ENCODE peak calls at places on chromosomes 6 and 20, in five cellular contexts. J is dermis microvascular lymphatic vessel endothelial cell, N is fibroblast of lung, Q is Ammon's horn, G is iPS-NIHi11. R is an unnamed sample.

GRCh38 chr6:169445661-169446581 is 192.3 kb upstream of the THBS2 start:
- DNase-seq in J (no peak), N (no peak), Q (no peak), G (peak; percentile 59), R (no peak)

GRCh38 chr6:97205936-97206335 is 77.1 kb downstream of the MMS22L start:
- DNase-seq in J (no peak), N (no peak), Q (no peak), G (no peak), R (no peak)

GRCh38 chr6:85923013-85923430 is 280.3 kb upstream of the SYNCRIP start:
- DNase-seq in J (peak; percentile 12), N (peak; percentile 49), Q (peak; percentile 83), G (peak; percentile 66), R (peak; percentile 31)

GRCh38 chr20:44600758-44601562 is 18.6 kb downstream of the PKIG start:
- DNase-seq in J (no peak), N (no peak), Q (no peak), G (no peak), R (no peak)

GRCh38 chr6:142848969-142849368 is 96.0 kb downstream of the HIVEP2 start:
- DNase-seq in J (no peak), N (no peak), Q (no peak), G (no peak), R (no peak)

GRCh38 chr6:81739230-81740195 is 13.0 kb downstream of the TENT5A start:
- DNase-seq in J (no peak), N (no peak), Q (no peak), G (no peak), R (no peak)

GRCh38 chr20:24996449-24997195 is 4.1 kb upstream of the APMAP start:
- DNase-seq in J (no peak), N (no peak), Q (no peak), G (no peak), R (no peak)

GRCh38 chr6:161033667-161034066 is 42.1 kb downstream of the MAP3K4 start:
- DNase-seq in J (no peak), N (no peak), Q (no peak), G (no peak), R (no peak)

GRCh38 chr6:43009124-43009523 is 4.6 kb downstream of the MEA1 start:
- DNase-seq in J (peak; percentile 30), N (peak; percentile 28), Q (peak; percentile 40), G (peak; percentile 48), R (no peak)

GRCh38 chr6:2839195-2839981 is 2.3 kb downstream of the SERPINB1 start:
- DNase-seq in J (no peak), N (peak; percentile 61), Q (no peak), G (no peak), R (no peak)

GRCh38 chr20:46705378-46705729 is 4.1 kb upstream of the SLC2A10 start:
- DNase-seq in J (no peak), N (peak; percentile 39), Q (no peak), G (no peak), R (no peak)

GRCh38 chr20:1328680-1329330 is at the start of gene SDCBP2:
- DNase-seq in J (no peak), N (no peak), Q (no peak), G (no peak), R (no peak)

GRCh38 chr6:34580707-34581560 is 24.8 kb upstream of the SPDEF start:
- DNase-seq in J (no peak), N (peak; percentile 50), Q (peak; percentile 47), G (no peak), R (no peak)

GRCh38 chr6:42230320-42231034 is 12.8 kb upstream of the MRPS10 start:
- DNase-seq in J (peak; percentile 21), N (peak; percentile 47), Q (no peak), G (peak; percentile 29), R (no peak)

GRCh38 chr6:166342293-166343156 is at the start of gene SFT2D1:
- DNase-seq in J (peak; percentile 82), N (peak; percentile 77), Q (peak; percentile 86), G (peak; percentile 93), R (peak; percentile 31)

GRCh38 chr6:111679126-111679525 is 73.4 kb upstream of the TRAF3IP2 start:
- DNase-seq in J (no peak), N (no peak), Q (no peak), G (no peak), R (no peak)

GRCh38 chr20:40493071-40493470 is 196.0 kb downstream of the MAFB start:
- DNase-seq in J (no peak), N (peak; percentile 91), Q (no peak), G (no peak), R (no peak)

GRCh38 chr6:80094017-80094416 is 12.5 kb upstream of the BCKDHB start:
- DNase-seq in J (peak; percentile 11), N (peak; percentile 38), Q (no peak), G (peak; percentile 33), R (no peak)

GRCh38 chr20:11976966-11977365 is 59.3 kb downstream of the BTBD3 start:
- DNase-seq in J (no peak), N (peak; percentile 20), Q (no peak), G (no peak), R (no peak)

GRCh38 chr20:14401479-14402138 is 64.2 kb upstream of the FLRT3 start:
- DNase-seq in J (no peak), N (peak; percentile 9), Q (no peak), G (no peak), R (peak; percentile 68)

GRCh38 chr6:154157082-154157481 is 118.0 kb downstream of the OPRM1 start:
- DNase-seq in J (no peak), N (peak; percentile 10), Q (no peak), G (no peak), R (no peak)

GRCh38 chr20:6730929-6731328 is 36.6 kb upstream of the BMP2 start:
- DNase-seq in J (no peak), N (no peak), Q (no peak), G (no peak), R (no peak)

GRCh38 chr6:44390158-44390683 is 2.7 kb downstream of the CDC5L start:
- DNase-seq in J (no peak), N (no peak), Q (no peak), G (no peak), R (no peak)

GRCh38 chr6:45663181-45664180 is 285.7 kb upstream of the SUPT3H start:
- DNase-seq in J (no peak), N (peak; percentile 46), Q (peak; percentile 46), G (peak; percentile 58), R (no peak)

GRCh38 chr20:7708782-7709181 is 231.5 kb downstream of the HAO1 start:
- DNase-seq in J (no peak), N (no peak), Q (no peak), G (no peak), R (no peak)

GRCh38 chr20:20877079-20877478 is 164.6 kb upstream of the RALGAPA2 start:
- DNase-seq in J (no peak), N (no peak), Q (no peak), G (no peak), R (no peak)

GRCh38 chr6:115969207-115969929 is 91.3 kb downstream of the FRK start:
- DNase-seq in J (no peak), N (no peak), Q (peak; percentile 75), G (peak; percentile 20), R (no peak)

GRCh38 chr6:109237082-109237985 is 142.0 kb downstream of the CEP57L1 start:
- DNase-seq in J (no peak), N (no peak), Q (no peak), G (no peak), R (no peak)